ENCODE peak calls at places on chromosomes 7 and 10, in ten cellular contexts. One of them, this sample, is unnamed.

GRCh38 chr10:119283818-119284217 is 76.4 kb downstream of the GRK5 start:
- DNase-seq in fibroblast of mammary gland: no peak
- DNase-seq in H7: no peak
- DNase-seq in NCI-H1092: no peak
- DNase-seq in stimulated activated CD8-positive, alpha-beta memory T cell treated with anti-CD3 and anti-CD28 coated beads, Interleukin-15, amount 100 ng/mL, for 24 hours: no peak
- DNase-seq in foreskin fibroblast: no peak
- DNase-seq in fibroblast of the conjunctiva: no peak
- DNase-seq in CD8-positive, alpha-beta T cell: no peak
- DNase-seq in NCI-H1436: no peak
- DNase-seq in left ventricle myocardium inferior: no peak
- DNase-seq in this sample: no peak

GRCh38 chr10:88791924-88792323 is 10.6 kb upstream of the LIPM start:
- DNase-seq in CD8-positive, alpha-beta T cell: no peak
- DNase-seq in stimulated activated CD8-positive, alpha-beta memory T cell treated with anti-CD3 and anti-CD28 coated beads, Interleukin-15, amount 100 ng/mL, for 24 hours: no peak
- DNase-seq in foreskin fibroblast: no peak
- DNase-seq in NCI-H1436: peak
- DNase-seq in fibroblast of the conjunctiva: no peak
- DNase-seq in left ventricle myocardium inferior: no peak
- DNase-seq in fibroblast of mammary gland: peak
- DNase-seq in H7: peak
- DNase-seq in NCI-H1092: no peak
- DNase-seq in this sample: no peak

GRCh38 chr10:34547283-34547682 is 267.8 kb downstream of the PARD3 start:
- DNase-seq in stimulated activated CD8-positive, alpha-beta memory T cell treated with anti-CD3 and anti-CD28 coated beads, Interleukin-15, amount 100 ng/mL, for 24 hours: no peak
- DNase-seq in left ventricle myocardium inferior: no peak
- DNase-seq in foreskin fibroblast: no peak
- DNase-seq in fibroblast of mammary gland: no peak
- DNase-seq in H7: no peak
- DNase-seq in CD8-positive, alpha-beta T cell: no peak
- DNase-seq in NCI-H1092: no peak
- DNase-seq in fibroblast of the conjunctiva: no peak
- DNase-seq in NCI-H1436: no peak
- DNase-seq in this sample: no peak

GRCh38 chr10:62839595-62839994 is 23.4 kb upstream of the EGR2 start:
- DNase-seq in stimulated activated CD8-positive, alpha-beta memory T cell treated with anti-CD3 and anti-CD28 coated beads, Interleukin-15, amount 100 ng/mL, for 24 hours: no peak
- DNase-seq in fibroblast of the conjunctiva: no peak
- DNase-seq in fibroblast of mammary gland: no peak
- DNase-seq in CD8-positive, alpha-beta T cell: no peak
- DNase-seq in left ventricle myocardium inferior: no peak
- DNase-seq in foreskin fibroblast: no peak
- DNase-seq in H7: no peak
- DNase-seq in NCI-H1092: no peak
- DNase-seq in NCI-H1436: no peak
- DNase-seq in this sample: no peak

GRCh38 chr10:102673961-102674511 is 29.8 kb downstream of the TRIM8 start:
- DNase-seq in NCI-H1436: peak
- DNase-seq in NCI-H1092: peak
- DNase-seq in H7: peak
- DNase-seq in stimulated activated CD8-positive, alpha-beta memory T cell treated with anti-CD3 and anti-CD28 coated beads, Interleukin-15, amount 100 ng/mL, for 24 hours: no peak
- DNase-seq in fibroblast of the conjunctiva: peak
- DNase-seq in left ventricle myocardium inferior: peak
- DNase-seq in CD8-positive, alpha-beta T cell: peak
- DNase-seq in fibroblast of mammary gland: peak
- DNase-seq in foreskin fibroblast: peak
- DNase-seq in this sample: no peak

GRCh38 chr7:2084781-2085505 is 147.8 kb downstream of the MAD1L1 start:
- DNase-seq in CD8-positive, alpha-beta T cell: no peak
- DNase-seq in fibroblast of the conjunctiva: no peak
- DNase-seq in left ventricle myocardium inferior: no peak
- DNase-seq in fibroblast of mammary gland: no peak
- DNase-seq in H7: no peak
- DNase-seq in stimulated activated CD8-positive, alpha-beta memory T cell treated with anti-CD3 and anti-CD28 coated beads, Interleukin-15, amount 100 ng/mL, for 24 hours: no peak
- DNase-seq in NCI-H1436: no peak
- DNase-seq in NCI-H1092: no peak
- DNase-seq in foreskin fibroblast: no peak
- DNase-seq in this sample: no peak

GRCh38 chr10:79097021-79097695 is 28.4 kb downstream of the ZMIZ1 start:
- DNase-seq in NCI-H1436: no peak
- DNase-seq in left ventricle myocardium inferior: no peak
- DNase-seq in fibroblast of mammary gland: peak
- DNase-seq in foreskin fibroblast: no peak
- DNase-seq in stimulated activated CD8-positive, alpha-beta memory T cell treated with anti-CD3 and anti-CD28 coated beads, Interleukin-15, amount 100 ng/mL, for 24 hours: no peak
- DNase-seq in H7: no peak
- DNase-seq in CD8-positive, alpha-beta T cell: no peak
- DNase-seq in fibroblast of the conjunctiva: no peak
- DNase-seq in NCI-H1092: no peak
- DNase-seq in this sample: no peak

GRCh38 chr10:125011171-125011925 is 69.4 kb downstream of the ZRANB1 start:
- DNase-seq in left ventricle myocardium inferior: peak
- DNase-seq in NCI-H1092: no peak
- DNase-seq in fibroblast of the conjunctiva: no peak
- DNase-seq in stimulated activated CD8-positive, alpha-beta memory T cell treated with anti-CD3 and anti-CD28 coated beads, Interleukin-15, amount 100 ng/mL, for 24 hours: no peak
- DNase-seq in NCI-H1436: no peak
- DNase-seq in H7: no peak
- DNase-seq in foreskin fibroblast: no peak
- DNase-seq in CD8-positive, alpha-beta T cell: no peak
- DNase-seq in fibroblast of mammary gland: no peak
- DNase-seq in this sample: no peak

GRCh38 chr10:101817542-101818118 is 614 bp downstream of the OGA start:
- DNase-seq in left ventricle myocardium inferior: peak
- DNase-seq in stimulated activated CD8-positive, alpha-beta memory T cell treated with anti-CD3 and anti-CD28 coated beads, Interleukin-15, amount 100 ng/mL, for 24 hours: no peak
- DNase-seq in H7: peak
- DNase-seq in fibroblast of the conjunctiva: peak
- DNase-seq in NCI-H1436: no peak
- DNase-seq in fibroblast of mammary gland: peak
- DNase-seq in NCI-H1092: no peak
- DNase-seq in foreskin fibroblast: peak
- DNase-seq in CD8-positive, alpha-beta T cell: no peak
- DNase-seq in this sample: no peak

GRCh38 chr10:95988702-95989101 is 54.7 kb upstream of the CCNJ start:
- DNase-seq in fibroblast of the conjunctiva: no peak
- DNase-seq in stimulated activated CD8-positive, alpha-beta memory T cell treated with anti-CD3 and anti-CD28 coated beads, Interleukin-15, amount 100 ng/mL, for 24 hours: no peak
- DNase-seq in left ventricle myocardium inferior: no peak
- DNase-seq in fibroblast of mammary gland: no peak
- DNase-seq in NCI-H1092: no peak
- DNase-seq in H7: no peak
- DNase-seq in NCI-H1436: no peak
- DNase-seq in CD8-positive, alpha-beta T cell: no peak
- DNase-seq in foreskin fibroblast: no peak
- DNase-seq in this sample: no peak

GRCh38 chr10:119859422-119860258 is 13.0 kb downstream of the MCMBP start:
- DNase-seq in left ventricle myocardium inferior: no peak
- DNase-seq in H7: peak
- DNase-seq in foreskin fibroblast: peak
- DNase-seq in fibroblast of mammary gland: peak
- DNase-seq in stimulated activated CD8-positive, alpha-beta memory T cell treated with anti-CD3 and anti-CD28 coated beads, Interleukin-15, amount 100 ng/mL, for 24 hours: no peak
- DNase-seq in NCI-H1092: no peak
- DNase-seq in CD8-positive, alpha-beta T cell: no peak
- DNase-seq in NCI-H1436: peak
- DNase-seq in fibroblast of the conjunctiva: no peak
- DNase-seq in this sample: no peak

GRCh38 chr10:19111501-19112267 is 63.1 kb downstream of the MALRD1 start:
- DNase-seq in left ventricle myocardium inferior: no peak
- DNase-seq in NCI-H1092: no peak
- DNase-seq in fibroblast of mammary gland: no peak
- DNase-seq in NCI-H1436: no peak
- DNase-seq in stimulated activated CD8-positive, alpha-beta memory T cell treated with anti-CD3 and anti-CD28 coated beads, Interleukin-15, amount 100 ng/mL, for 24 hours: no peak
- DNase-seq in H7: no peak
- DNase-seq in fibroblast of the conjunctiva: no peak
- DNase-seq in foreskin fibroblast: no peak
- DNase-seq in CD8-positive, alpha-beta T cell: no peak
- DNase-seq in this sample: no peak

GRCh38 chr10:75643944-75644820 is 212.8 kb downstream of the LRMDA start:
- DNase-seq in NCI-H1436: no peak
- DNase-seq in fibroblast of mammary gland: no peak
- DNase-seq in NCI-H1092: no peak
- DNase-seq in fibroblast of the conjunctiva: no peak
- DNase-seq in foreskin fibroblast: no peak
- DNase-seq in left ventricle myocardium inferior: no peak
- DNase-seq in stimulated activated CD8-positive, alpha-beta memory T cell treated with anti-CD3 and anti-CD28 coated beads, Interleukin-15, amount 100 ng/mL, for 24 hours: no peak
- DNase-seq in CD8-positive, alpha-beta T cell: no peak
- DNase-seq in H7: no peak
- DNase-seq in this sample: no peak

GRCh38 chr7:147509052-147509480 is 1081.5 kb upstream of the C7orf33 start:
- DNase-seq in H7: no peak
- DNase-seq in CD8-positive, alpha-beta T cell: no peak
- DNase-seq in stimulated activated CD8-positive, alpha-beta memory T cell treated with anti-CD3 and anti-CD28 coated beads, Interleukin-15, amount 100 ng/mL, for 24 hours: no peak
- DNase-seq in foreskin fibroblast: peak
- DNase-seq in fibroblast of the conjunctiva: no peak
- DNase-seq in NCI-H1092: no peak
- DNase-seq in NCI-H1436: no peak
- DNase-seq in left ventricle myocardium inferior: no peak
- DNase-seq in fibroblast of mammary gland: peak
- DNase-seq in this sample: no peak

GRCh38 chr7:20399516-20399915 is 68.8 kb downstream of the ITGB8 start:
- DNase-seq in stimulated activated CD8-positive, alpha-beta memory T cell treated with anti-CD3 and anti-CD28 coated beads, Interleukin-15, amount 100 ng/mL, for 24 hours: no peak
- DNase-seq in CD8-positive, alpha-beta T cell: no peak
- DNase-seq in fibroblast of the conjunctiva: no peak
- DNase-seq in H7: no peak
- DNase-seq in foreskin fibroblast: no peak
- DNase-seq in left ventricle myocardium inferior: no peak
- DNase-seq in NCI-H1092: no peak
- DNase-seq in fibroblast of mammary gland: no peak
- DNase-seq in NCI-H1436: no peak
- DNase-seq in this sample: no peak

GRCh38 chr10:113017375-113017774 is 67.3 kb downstream of the TCF7L2 start:
- DNase-seq in CD8-positive, alpha-beta T cell: no peak
- DNase-seq in left ventricle myocardium inferior: no peak
- DNase-seq in NCI-H1092: no peak
- DNase-seq in foreskin fibroblast: no peak
- DNase-seq in fibroblast of mammary gland: no peak
- DNase-seq in fibroblast of the conjunctiva: no peak
- DNase-seq in H7: peak
- DNase-seq in NCI-H1436: no peak
- DNase-seq in stimulated activated CD8-positive, alpha-beta memory T cell treated with anti-CD3 and anti-CD28 coated beads, Interleukin-15, amount 100 ng/mL, for 24 hours: no peak
- DNase-seq in this sample: no peak

GRCh38 chr7:46486264-46487206 is 565.5 kb upstream of the IGFBP3 start:
- DNase-seq in left ventricle myocardium inferior: peak
- DNase-seq in fibroblast of mammary gland: peak
- DNase-seq in stimulated activated CD8-positive, alpha-beta memory T cell treated with anti-CD3 and anti-CD28 coated beads, Interleukin-15, amount 100 ng/mL, for 24 hours: no peak
- DNase-seq in foreskin fibroblast: peak
- DNase-seq in H7: no peak
- DNase-seq in NCI-H1436: no peak
- DNase-seq in CD8-positive, alpha-beta T cell: no peak
- DNase-seq in fibroblast of the conjunctiva: peak
- DNase-seq in NCI-H1092: no peak
- DNase-seq in this sample: no peak

GRCh38 chr7:91264083-91264923 is at the start of gene FZD1:
- DNase-seq in fibroblast of the conjunctiva: peak
- DNase-seq in NCI-H1092: peak
- DNase-seq in CD8-positive, alpha-beta T cell: peak
- DNase-seq in stimulated activated CD8-positive, alpha-beta memory T cell treated with anti-CD3 and anti-CD28 coated beads, Interleukin-15, amount 100 ng/mL, for 24 hours: no peak
- DNase-seq in fibroblast of mammary gland: peak
- DNase-seq in foreskin fibroblast: peak
- DNase-seq in left ventricle myocardium inferior: peak
- DNase-seq in H7: peak
- DNase-seq in NCI-H1436: peak
- DNase-seq in this sample: peak

GRCh38 chr7:137652721-137653120 is 194.1 kb downstream of the DGKI start:
- DNase-seq in stimulated activated CD8-positive, alpha-beta memory T cell treated with anti-CD3 and anti-CD28 coated beads, Interleukin-15, amount 100 ng/mL, for 24 hours: no peak
- DNase-seq in foreskin fibroblast: peak
- DNase-seq in NCI-H1092: no peak
- DNase-seq in fibroblast of the conjunctiva: peak
- DNase-seq in fibroblast of mammary gland: peak
- DNase-seq in CD8-positive, alpha-beta T cell: no peak
- DNase-seq in H7: no peak
- DNase-seq in NCI-H1436: no peak
- DNase-seq in left ventricle myocardium inferior: no peak
- DNase-seq in this sample: no peak

GRCh38 chr7:99041526-99041925 is 102.4 kb downstream of the SMURF1 start:
- DNase-seq in fibroblast of mammary gland: no peak
- DNase-seq in NCI-H1092: no peak
- DNase-seq in fibroblast of the conjunctiva: no peak
- DNase-seq in NCI-H1436: no peak
- DNase-seq in stimulated activated CD8-positive, alpha-beta memory T cell treated with anti-CD3 and anti-CD28 coated beads, Interleukin-15, amount 100 ng/mL, for 24 hours: no peak
- DNase-seq in H7: no peak
- DNase-seq in foreskin fibroblast: no peak
- DNase-seq in left ventricle myocardium inferior: no peak
- DNase-seq in CD8-positive, alpha-beta T cell: no peak
- DNase-seq in this sample: no peak

GRCh38 chr7:7369134-7369533 is 166.5 kb downstream of the COL28A1 start:
- DNase-seq in foreskin fibroblast: no peak
- DNase-seq in H7: no peak
- DNase-seq in NCI-H1436: no peak
- DNase-seq in left ventricle myocardium inferior: no peak
- DNase-seq in fibroblast of the conjunctiva: no peak
- DNase-seq in stimulated activated CD8-positive, alpha-beta memory T cell treated with anti-CD3 and anti-CD28 coated beads, Interleukin-15, amount 100 ng/mL, for 24 hours: no peak
- DNase-seq in fibroblast of mammary gland: peak
- DNase-seq in CD8-positive, alpha-beta T cell: no peak
- DNase-seq in NCI-H1092: no peak
- DNase-seq in this sample: no peak

GRCh38 chr7:34124765-34125164 is 219.4 kb downstream of the BMPER start:
- DNase-seq in stimulated activated CD8-positive, alpha-beta memory T cell treated with anti-CD3 and anti-CD28 coated beads, Interleukin-15, amount 100 ng/mL, for 24 hours: no peak
- DNase-seq in CD8-positive, alpha-beta T cell: no peak
- DNase-seq in foreskin fibroblast: no peak
- DNase-seq in NCI-H1092: no peak
- DNase-seq in fibroblast of the conjunctiva: no peak
- DNase-seq in left ventricle myocardium inferior: no peak
- DNase-seq in NCI-H1436: no peak
- DNase-seq in H7: no peak
- DNase-seq in fibroblast of mammary gland: no peak
- DNase-seq in this sample: no peak

This sample was measured in activated B cell treated with CpG ODN at 0.5 μM for 24 hours.